ENCODE peak calls at places on chromosomes 6 and 20, in four cellular contexts. U is CD8-positive, alpha-beta T cell; S is lung; E is WERI-Rb-1. Y is an unnamed sample.
A peak's percentile ranks its signal among the peaks of the same experiment; 100 is the strongest.

GRCh38 chr20:41501376-41501775 is 116.8 kb downstream of the CHD6 start:
- DNase-seq in U (no peak), S (no peak), E (no peak), Y (no peak)

GRCh38 chr6:25312703-25313102 is 33.5 kb downstream of the CARMIL1 start:
- DNase-seq in U (no peak), S (no peak), E (no peak), Y (no peak)

GRCh38 chr20:41261260-41261659 is 56.3 kb downstream of the ZHX3 start:
- DNase-seq in U (no peak), S (no peak), E (no peak), Y (peak; percentile 35)

GRCh38 chr20:4282550-4282949 is 267.2 kb upstream of the RNF24 start:
- DNase-seq in U (no peak), S (no peak), E (no peak), Y (no peak)

GRCh38 chr20:39190666-39191570 is 228.8 kb downstream of the DHX35 start:
- DNase-seq in U (no peak), S (no peak), E (no peak), Y (no peak)

GRCh38 chr6:101397199-101397598 is 3.7 kb downstream of the GRIK2 start:
- DNase-seq in U (no peak), S (no peak), E (no peak), Y (peak; percentile 65)

GRCh38 chr6:56899311-56899710 is 55.6 kb upstream of the BEND6 start:
- DNase-seq in U (no peak), S (no peak), E (no peak), Y (no peak)

GRCh38 chr6:129041563-129041962 is 158.6 kb downstream of the LAMA2 start:
- DNase-seq in U (no peak), S (no peak), E (no peak), Y (no peak)

GRCh38 chr6:40585661-40586269 is 1.4 kb downstream of the LRFN2 start:
- DNase-seq in U (no peak), S (no peak), E (peak; percentile 88), Y (peak; percentile 80)

GRCh38 chr6:73460044-73460443 is 1.5 kb upstream of the MTO1 start:
- DNase-seq in U (no peak), S (no peak), E (no peak), Y (no peak)

GRCh38 chr20:15627089-15627488 is 946.2 kb downstream of the KIF16B start:
- DNase-seq in U (no peak), S (no peak), E (no peak), Y (no peak)
- H3K4me3 ChIP-seq in U (no peak overlapping the region), S (no peak overlapping the region), E (no peak overlapping the region), Y (no peak overlapping the region)

DNA sequence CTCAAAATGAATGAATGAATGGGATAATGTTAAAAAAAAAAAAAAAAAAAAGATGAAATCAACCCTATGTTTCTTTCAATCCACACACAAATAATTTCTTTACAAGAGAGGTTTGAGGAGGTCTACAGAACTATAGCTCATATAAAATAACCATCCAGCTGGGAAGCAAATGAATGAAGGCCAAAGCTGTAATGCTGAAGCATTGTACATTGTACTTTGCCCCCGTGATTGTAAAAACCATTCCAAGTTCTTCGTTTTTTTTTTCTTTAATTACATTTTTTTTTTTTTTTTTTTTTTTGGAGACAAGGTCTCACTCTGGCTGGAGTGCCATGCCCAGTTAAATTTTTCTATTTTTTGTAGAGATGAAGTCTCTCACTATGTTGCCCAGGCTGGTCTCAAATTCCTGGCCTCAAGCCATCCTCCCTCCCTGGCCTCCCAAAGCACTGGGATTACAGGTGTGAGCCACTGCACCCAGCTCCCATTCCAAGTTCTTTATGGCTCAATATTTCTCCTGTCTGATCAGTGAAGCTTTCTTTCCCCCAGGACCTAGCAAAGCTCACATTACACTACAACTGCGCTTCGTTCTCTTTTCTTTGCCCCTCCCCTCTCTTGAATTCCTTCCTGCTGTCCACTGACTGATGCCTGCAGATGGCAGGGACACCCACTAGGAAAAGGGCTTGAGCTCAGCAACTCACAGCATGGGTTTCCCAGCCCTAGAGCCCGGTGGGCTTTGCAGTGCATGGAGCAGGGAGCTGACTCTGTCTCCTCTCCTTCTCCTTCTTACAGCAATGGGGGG is 53.0 kb upstream of the NOP56 start:
- DNase-seq in U (no peak), S (no peak), E (no peak), Y (peak; percentile 46)
- H3K4me3 ChIP-seq in U (no peak overlapping the region), S (no peak overlapping the region), E (no peak overlapping the region), Y (no peak overlapping the region)

GRCh38 chr20:56924976-56925695 is 296.0 kb downstream of the TFAP2C start:
- DNase-seq in U (no peak), S (no peak), E (no peak), Y (peak; percentile 90)
- H3K4me3 ChIP-seq in U (no peak overlapping the region), S (no peak overlapping the region), E (no peak overlapping the region), Y (peak overlapping the region; percentile 51)

DNA sequence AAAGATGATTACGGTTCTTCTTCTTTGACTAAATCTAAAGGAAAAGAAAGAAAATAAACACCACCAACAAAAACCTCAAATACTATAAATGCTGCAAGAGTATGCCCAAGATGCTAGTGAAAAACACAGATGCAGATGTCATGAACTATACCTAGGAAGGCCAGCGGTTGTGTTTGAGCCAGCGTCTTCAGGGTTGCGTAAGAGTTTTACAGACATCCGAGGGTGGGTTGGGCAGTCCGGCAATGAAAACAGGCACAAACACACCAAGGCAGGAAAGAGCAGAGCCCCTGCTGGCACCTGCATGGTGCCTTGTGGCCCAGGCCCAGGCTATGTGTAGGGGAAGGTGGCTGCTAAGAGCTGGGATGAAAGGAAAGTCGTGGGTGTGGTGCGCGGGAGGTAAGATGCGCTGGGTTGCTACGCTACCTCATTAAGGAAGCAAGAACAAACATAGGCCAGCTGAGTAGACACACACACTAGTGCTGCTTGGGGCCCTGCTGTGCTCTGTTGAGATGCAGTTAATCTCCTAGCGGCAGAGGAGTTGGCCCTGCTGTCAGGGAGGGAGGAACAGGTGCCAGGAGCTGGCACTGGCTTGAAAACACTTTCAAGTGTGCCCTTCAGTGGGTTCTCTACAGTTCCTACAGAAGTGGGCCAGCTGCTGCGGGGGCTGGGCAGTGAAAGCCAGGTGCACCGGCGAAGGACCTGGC is 170.2 kb upstream of the PLN start:
- DNase-seq in U (no peak), S (peak; percentile 55), E (no peak), Y (peak; percentile 51)
- H3K4me3 ChIP-seq in U (no peak overlapping the region), S (no peak overlapping the region), E (no peak overlapping the region), Y (no peak overlapping the region)

GRCh38 chr20:57620274-57620990 is at the start of gene ZBP1:
- DNase-seq in U (peak; percentile 70), S (no peak), E (no peak), Y (no peak)
- H3K4me3 ChIP-seq in U (peak within 1 kb of the TSS; percentile 51), S (no peak within 1 kb of the TSS), E (no peak within 1 kb of the TSS), Y (no peak within 1 kb of the TSS)

Y was measured in H7.